ENCODE peak calls at places on chromosome 15, in eight cellular contexts. X is mucosa of descending colon, H is body of pancreas, J is brain microvascular endothelial cell, K is dorsolateral prefrontal cortex, L is SK-N-SH, P is PC-9, V is colonic mucosa. U is an unnamed sample.

GRCh38 chr15:87498545-87498944 is 758.0 kb downstream of the NTRK3 start:
- DNase-seq in H (no peak), V (no peak), J (peak), P (no peak), L (no peak), X (no peak), K (no peak), U (no peak)

GRCh38 chr15:78047631-78048409 is 29.7 kb downstream of the TBC1D2B start:
- DNase-seq in P (no peak), L (no peak), H (peak), V (no peak), X (no peak), K (no peak), J (no peak), U (no peak)

GRCh38 chr15:42504631-42505030 is 9.2 kb downstream of the SNAP23 start:
- DNase-seq in H (no peak), K (no peak), V (no peak), J (no peak), L (no peak), P (no peak), X (no peak), U (no peak)

GRCh38 chr15:56174649-56175048 is 69.0 kb downstream of the RFX7 start:
- DNase-seq in X (no peak), P (no peak), V (no peak), L (no peak), H (no peak), J (no peak), K (no peak), U (no peak)

GRCh38 chr15:58201536-58201935 is 63.4 kb downstream of the AQP9 start:
- DNase-seq in J (no peak), K (no peak), L (no peak), P (no peak), H (no peak), V (no peak), X (no peak), U (no peak)

GRCh38 chr15:97115764-97116075 is 785.2 kb downstream of the NR2F2 start:
- DNase-seq in V (no peak), J (no peak), H (no peak), P (no peak), K (no peak), L (no peak), X (no peak), U (no peak)

GRCh38 chr15:97030251-97030650 is 699.8 kb downstream of the NR2F2 start:
- DNase-seq in V (no peak), P (no peak), J (no peak), L (no peak), H (no peak), K (no peak), X (no peak), U (no peak)

GRCh38 chr15:52857937-52858336 is 67.8 kb upstream of the ONECUT1 start:
- DNase-seq in L (no peak), H (no peak), X (no peak), J (peak), P (no peak), K (no peak), V (no peak), U (no peak)

GRCh38 chr15:82058026-82058425 is 12.2 kb upstream of the MEX3B start:
- DNase-seq in P (no peak), J (no peak), H (no peak), V (no peak), K (no peak), L (no peak), X (no peak), U (no peak)
- H3K4me3 ChIP-seq in P (no peak), J (no peak), H (no peak), V (no peak), K (no peak), L (no peak), X (no peak), U (no peak)

DNA sequence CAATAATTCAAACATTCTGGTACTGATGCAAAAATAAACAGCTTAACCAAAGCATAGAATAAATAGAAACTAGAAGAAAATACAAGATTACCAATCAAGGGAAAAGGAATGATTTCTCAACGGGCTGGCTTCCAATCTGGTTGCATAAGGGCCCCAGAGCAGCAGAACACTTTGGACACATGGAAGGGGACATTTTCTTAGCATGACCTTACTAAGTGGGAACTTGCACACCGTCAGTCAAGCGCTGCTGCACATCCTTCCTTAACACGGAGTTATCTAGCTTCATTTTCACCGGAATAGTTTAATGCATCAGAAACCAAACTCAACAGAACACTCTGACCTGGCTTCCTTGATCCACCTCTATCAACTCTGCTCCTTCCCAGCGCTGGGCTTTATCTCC is 388.5 kb downstream of the VPS13C start:
- DNase-seq in V (no peak), J (no peak), K (no peak), H (no peak), X (no peak), P (no peak), L (no peak), U (no peak)
- TF ChIP-seq CTCF in V (no peak), J (no peak), K (no peak), H (no peak), X (no peak), P (no peak), L (no peak), U (no peak)

DNA sequence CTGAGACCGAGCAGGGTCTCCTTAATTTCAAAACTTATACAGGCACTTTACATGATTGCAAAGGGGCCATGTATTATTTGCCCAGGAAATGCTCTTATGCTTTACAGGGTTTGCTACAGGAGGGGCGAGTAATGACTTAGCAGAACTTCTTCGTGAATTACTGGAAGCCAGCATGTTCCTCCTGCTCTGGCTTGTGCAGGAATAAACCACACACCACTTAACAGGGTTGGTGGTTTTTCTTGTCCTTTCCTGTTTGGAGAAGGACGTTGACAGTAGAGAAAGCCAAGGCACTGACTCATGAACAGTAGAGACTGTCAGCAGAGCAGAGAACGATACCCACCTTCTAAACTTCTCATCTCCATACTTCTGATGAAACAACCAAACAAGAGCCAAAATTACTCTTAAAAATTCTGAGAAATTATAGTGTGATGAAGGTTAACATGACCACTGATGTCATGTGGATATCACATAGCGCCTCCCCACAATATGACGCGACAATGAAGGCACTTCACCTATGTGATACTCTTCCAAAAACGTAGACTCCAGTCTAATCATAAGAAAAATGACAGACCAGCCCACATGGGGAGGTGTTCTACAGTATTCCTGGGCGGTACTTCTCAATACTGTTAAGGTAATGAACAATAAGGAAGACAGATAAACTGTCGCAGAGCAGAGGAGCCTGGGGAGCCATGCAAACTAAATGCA is 24.7 kb upstream of the MCTP2 start:
- DNase-seq in K (no peak), J (peak), L (no peak), H (no peak), V (no peak), X (no peak), P (no peak), U (no peak)
- H3K4me3 ChIP-seq in K (no peak), J (no peak), L (no peak), H (no peak), V (no peak), X (no peak), P (no peak), U (no peak)

DNA sequence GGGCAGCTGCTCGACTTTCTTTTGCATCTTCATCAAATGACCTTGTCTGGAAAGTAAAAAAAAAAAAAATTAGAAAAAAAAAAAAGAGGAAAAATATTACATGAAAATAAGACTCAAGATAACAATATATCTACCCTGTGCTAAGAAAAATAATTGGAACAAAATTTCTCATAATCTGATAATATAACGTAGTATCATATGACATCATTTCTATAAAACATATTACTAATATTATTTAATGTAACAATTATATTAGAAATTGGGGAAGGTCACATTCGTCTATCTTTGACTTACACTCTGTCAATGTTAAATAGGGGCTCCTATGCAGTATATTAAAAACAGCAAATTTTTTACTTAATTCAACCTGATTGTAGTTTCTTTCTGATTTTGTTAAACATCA is 44.1 kb downstream of the INO80 start:
- DNase-seq in J (no peak), V (no peak), P (no peak), H (no peak), X (no peak), L (no peak), K (no peak), U (no peak)
- TF ChIP-seq CTCF in J (no peak), V (no peak), P (no peak), H (no peak), X (no peak), L (no peak), K (no peak), U (no peak)

DNA sequence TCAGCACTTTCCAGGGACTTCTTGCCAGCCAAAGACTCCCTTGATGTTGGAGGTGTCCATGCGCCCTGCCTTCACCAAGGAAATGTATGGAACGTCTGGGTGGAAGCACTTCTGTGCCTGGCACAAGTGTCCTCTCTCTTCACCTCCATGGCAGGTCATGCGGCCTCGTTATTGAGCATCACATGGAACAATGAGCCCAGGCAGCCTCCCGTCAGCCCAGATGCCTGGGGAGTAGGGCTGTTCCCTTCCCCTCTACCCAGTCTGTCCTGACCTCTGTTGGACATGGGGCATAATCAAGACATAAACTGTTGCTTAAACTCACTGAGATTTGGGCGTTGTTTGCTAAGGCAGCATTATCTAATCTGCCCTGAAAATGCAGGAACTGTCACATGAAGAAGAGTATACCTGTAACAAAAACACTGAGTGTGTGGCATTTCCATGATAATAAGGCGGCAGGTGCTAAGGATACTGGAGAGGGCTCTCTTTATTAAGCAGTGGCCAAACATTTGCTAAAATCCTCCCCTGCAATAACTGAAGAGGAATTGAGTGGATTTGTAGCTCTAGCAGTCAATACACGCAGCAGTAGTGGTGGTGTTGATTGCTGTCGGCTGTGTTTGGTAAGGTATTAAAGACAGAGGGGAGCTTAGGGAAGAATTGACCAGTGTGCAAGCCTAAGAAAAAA is 338.2 kb upstream of the ATP10A start:
- DNase-seq in J (no peak), X (no peak), H (no peak), P (no peak), L (no peak), K (no peak), V (no peak), U (no peak)
- H3K4me3 ChIP-seq in J (no peak), X (no peak), H (no peak), P (no peak), L (no peak), K (no peak), V (no peak), U (no peak)

GRCh38 chr15:85792102-85792731 is 2.5 kb downstream of the KLHL25 start:
- DNase-seq in P (no peak), H (no peak), V (no peak), L (no peak), X (no peak), J (no peak), K (no peak), U (no peak)

GRCh38 chr15:85785887-85786777 is 8.6 kb downstream of the KLHL25 start:
- DNase-seq in H (peak), J (peak), V (peak), L (no peak), P (peak), K (no peak), X (no peak), U (no peak)

GRCh38 chr15:85789496-85789875 is 5.2 kb downstream of the KLHL25 start:
- DNase-seq in X (no peak), J (no peak), V (no peak), L (no peak), H (no peak), P (no peak), K (no peak), U (no peak)

GRCh38 chr15:85786778-85787114 is 8.0 kb downstream of the KLHL25 start:
- DNase-seq in P (no peak), V (no peak), L (no peak), J (no peak), K (no peak), X (no peak), H (no peak), U (no peak)

DNA sequence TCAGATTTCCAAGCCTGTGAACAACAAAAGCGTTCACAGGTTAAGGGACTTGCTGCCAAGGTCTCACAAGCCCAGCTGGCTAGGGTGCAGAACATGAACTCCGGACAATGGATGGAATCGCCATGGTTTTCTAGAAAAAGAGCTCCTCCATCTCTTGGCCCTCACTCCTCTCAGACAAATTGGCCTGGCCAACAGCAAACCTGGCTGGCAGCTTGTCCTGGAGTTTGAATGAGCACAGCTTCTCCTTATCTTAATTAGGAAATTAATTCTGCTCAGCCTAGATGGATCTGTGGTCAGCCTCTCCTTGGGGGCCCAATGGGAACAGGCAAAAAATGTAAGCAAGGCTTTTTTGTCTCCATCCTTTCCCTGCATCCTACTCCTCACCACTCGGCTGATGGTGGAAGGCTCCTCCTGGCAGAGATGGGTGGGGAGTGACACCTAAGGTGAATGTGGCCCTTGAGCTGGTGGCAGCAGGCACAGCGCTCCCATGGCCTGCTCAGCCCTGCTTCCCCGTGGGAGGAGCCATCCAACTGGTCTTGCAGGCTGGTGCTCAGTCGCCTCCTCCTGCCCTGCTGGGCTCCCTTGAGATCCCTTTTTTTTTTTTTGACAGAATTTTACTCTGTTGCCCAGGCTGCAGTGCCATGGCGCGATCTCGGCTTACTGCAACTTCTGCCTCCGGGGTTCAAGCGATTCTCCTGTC is 5.8 kb downstream of the KLHL25 start:
- DNase-seq in P (peak), H (peak), J (no peak), X (peak), K (no peak), V (peak), L (no peak), U (peak)
- TF ChIP-seq CTCF in P (no peak), H (peak), J (no peak), X (no peak), K (no peak), V (no peak), L (no peak), U (no peak)

DNA sequence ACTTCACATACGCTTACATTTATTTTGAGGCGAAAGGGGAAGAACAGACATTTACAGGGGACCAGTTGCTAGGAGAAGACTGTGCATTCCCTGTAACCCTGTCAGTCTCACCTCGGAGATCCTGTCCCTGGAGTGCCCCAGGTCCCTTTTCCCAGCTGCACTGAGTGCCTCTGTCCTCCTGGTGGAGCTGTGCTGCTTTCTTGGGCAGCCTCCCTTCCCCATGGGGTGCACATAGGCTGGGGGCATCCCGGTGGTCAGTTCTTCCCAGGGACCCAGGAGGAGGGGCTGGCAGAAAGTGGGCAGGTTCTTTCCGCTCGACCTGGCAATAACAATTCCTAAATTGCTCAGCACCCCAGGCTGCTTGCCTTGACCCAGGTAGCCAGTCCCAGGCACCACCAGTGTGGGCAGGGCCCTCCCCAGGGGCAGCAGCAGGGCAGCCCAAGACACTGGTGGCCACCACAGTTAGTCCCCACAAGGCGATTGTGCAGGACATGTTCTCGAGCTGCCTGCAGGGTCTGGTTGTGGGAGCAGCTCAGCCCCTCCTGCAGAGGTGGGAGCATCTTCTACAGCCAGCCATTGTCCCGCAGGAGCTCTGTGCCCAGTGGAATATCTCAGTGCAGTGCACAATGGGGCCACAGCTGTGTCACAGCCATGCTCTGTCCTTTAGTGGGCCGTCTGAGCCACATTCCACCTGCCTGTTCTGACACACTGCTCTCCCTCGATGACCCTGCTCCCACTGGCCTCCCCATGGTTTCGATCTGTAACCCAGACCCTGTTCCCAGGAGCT is 36.3 kb downstream of the APBA2 start:
- DNase-seq in H (no peak), L (no peak), X (no peak), J (no peak), K (peak), P (no peak), V (no peak), U (no peak)
- H3K4me3 ChIP-seq in H (no peak), L (no peak), X (no peak), J (no peak), K (no peak), P (no peak), V (no peak), U (no peak)

GRCh38 chr15:67104453-67104852 is 39.1 kb downstream of the SMAD3 start:
- DNase-seq in K (no peak), P (no peak), J (no peak), L (no peak), H (peak), X (no peak), V (no peak), U (no peak)

GRCh38 chr15:67105991-67106763 is 40.8 kb downstream of the SMAD3 start:
- DNase-seq in V (no peak), K (no peak), H (no peak), L (no peak), J (no peak), X (no peak), P (no peak), U (no peak)

GRCh38 chr15:67106764-67107013 is 41.3 kb downstream of the SMAD3 start:
- DNase-seq in K (no peak), J (no peak), V (no peak), L (no peak), H (no peak), P (no peak), X (no peak), U (no peak)

GRCh38 chr15:67103869-67104268 is 38.5 kb downstream of the SMAD3 start:
- DNase-seq in X (no peak), H (no peak), J (no peak), K (no peak), L (no peak), P (no peak), V (no peak), U (no peak)

GRCh38 chr15:67105065-67105951 is 39.9 kb downstream of the SMAD3 start:
- DNase-seq in J (peak), V (peak), X (no peak), H (peak), P (peak), L (no peak), K (no peak), U (no peak)
- TF ChIP-seq CTCF in J (peak), V (no peak), X (no peak), H (peak), P (no peak), L (peak), K (no peak), U (no peak)

GRCh38 chr15:64092075-64092820 is 1.4 kb downstream of the CIAO2A start:
- DNase-seq in L (no peak), X (no peak), P (no peak), J (no peak), V (no peak), H (no peak), K (no peak), U (no peak)
- H3K4me3 ChIP-seq in L (peak), X (no peak), P (peak), J (peak), V (peak), H (no peak), K (peak), U (peak)